ENCODE peak calls at places on chromosomes 2 and 18, in eight cellular contexts. One of them, this sample, is unnamed.

GRCh38 chr2:122412360-122412759 is 656.9 kb downstream of the TSN start:
- DNase-seq in activated naive CD8-positive, alpha-beta T cell treated with anti-CD3 and anti-CD28 coated beads, Interleukin-2, amount 10 ng/mL, durations not matched to agents 7 days and 5 days: no peak
- DNase-seq in AG08396: no peak
- DNase-seq in activated T-cell treated with anti-CD3 and anti-CD28 coated beads, Interleukin-2, amount 50 U/mL, for 24 hours: no peak
- DNase-seq in Right ventricle myocardium inferior: no peak
- DNase-seq in cardiac muscle cell: no peak
- DNase-seq in SK-N-SH: no peak
- DNase-seq in stimulated activated CD8-positive, alpha-beta memory T cell treated with anti-CD3 and anti-CD28 coated beads, Interleukin-7, amount 100 ng/mL, for 48 hours: no peak
- DNase-seq in this sample: no peak

GRCh38 chr18:25245299-25245698 is 106.7 kb downstream of the ZNF521 start:
- DNase-seq in stimulated activated CD8-positive, alpha-beta memory T cell treated with anti-CD3 and anti-CD28 coated beads, Interleukin-7, amount 100 ng/mL, for 48 hours: no peak
- DNase-seq in activated T-cell treated with anti-CD3 and anti-CD28 coated beads, Interleukin-2, amount 50 U/mL, for 24 hours: no peak
- DNase-seq in activated naive CD8-positive, alpha-beta T cell treated with anti-CD3 and anti-CD28 coated beads, Interleukin-2, amount 10 ng/mL, durations not matched to agents 7 days and 5 days: no peak
- DNase-seq in cardiac muscle cell: no peak
- DNase-seq in SK-N-SH: no peak
- DNase-seq in AG08396: no peak
- DNase-seq in Right ventricle myocardium inferior: no peak
- DNase-seq in this sample: no peak

GRCh38 chr2:99140860-99141109 is 722 bp upstream of the C2orf15 start:
- DNase-seq in stimulated activated CD8-positive, alpha-beta memory T cell treated with anti-CD3 and anti-CD28 coated beads, Interleukin-7, amount 100 ng/mL, for 48 hours: no peak
- DNase-seq in SK-N-SH: no peak
- DNase-seq in activated naive CD8-positive, alpha-beta T cell treated with anti-CD3 and anti-CD28 coated beads, Interleukin-2, amount 10 ng/mL, durations not matched to agents 7 days and 5 days: no peak
- DNase-seq in AG08396: peak
- DNase-seq in activated T-cell treated with anti-CD3 and anti-CD28 coated beads, Interleukin-2, amount 50 U/mL, for 24 hours: no peak
- DNase-seq in Right ventricle myocardium inferior: no peak
- DNase-seq in cardiac muscle cell: no peak
- DNase-seq in this sample: no peak

GRCh38 chr18:45061359-45061758 is 380.7 kb downstream of the SETBP1 start:
- DNase-seq in cardiac muscle cell: no peak
- DNase-seq in Right ventricle myocardium inferior: no peak
- DNase-seq in stimulated activated CD8-positive, alpha-beta memory T cell treated with anti-CD3 and anti-CD28 coated beads, Interleukin-7, amount 100 ng/mL, for 48 hours: no peak
- DNase-seq in AG08396: no peak
- DNase-seq in activated T-cell treated with anti-CD3 and anti-CD28 coated beads, Interleukin-2, amount 50 U/mL, for 24 hours: no peak
- DNase-seq in SK-N-SH: no peak
- DNase-seq in activated naive CD8-positive, alpha-beta T cell treated with anti-CD3 and anti-CD28 coated beads, Interleukin-2, amount 10 ng/mL, durations not matched to agents 7 days and 5 days: no peak
- DNase-seq in this sample: no peak

GRCh38 chr2:30232027-30232800 is 880 bp downstream of the LBH start:
- DNase-seq in SK-N-SH: peak
- DNase-seq in activated T-cell treated with anti-CD3 and anti-CD28 coated beads, Interleukin-2, amount 50 U/mL, for 24 hours: peak
- DNase-seq in AG08396: peak
- DNase-seq in Right ventricle myocardium inferior: peak
- DNase-seq in cardiac muscle cell: peak
- DNase-seq in activated naive CD8-positive, alpha-beta T cell treated with anti-CD3 and anti-CD28 coated beads, Interleukin-2, amount 10 ng/mL, durations not matched to agents 7 days and 5 days: peak
- DNase-seq in stimulated activated CD8-positive, alpha-beta memory T cell treated with anti-CD3 and anti-CD28 coated beads, Interleukin-7, amount 100 ng/mL, for 48 hours: peak
- DNase-seq in this sample: peak

GRCh38 chr2:6073260-6074141 is 381.3 kb downstream of the SOX11 start:
- DNase-seq in Right ventricle myocardium inferior: no peak
- DNase-seq in cardiac muscle cell: peak
- DNase-seq in activated naive CD8-positive, alpha-beta T cell treated with anti-CD3 and anti-CD28 coated beads, Interleukin-2, amount 10 ng/mL, durations not matched to agents 7 days and 5 days: no peak
- DNase-seq in SK-N-SH: peak
- DNase-seq in AG08396: no peak
- DNase-seq in stimulated activated CD8-positive, alpha-beta memory T cell treated with anti-CD3 and anti-CD28 coated beads, Interleukin-7, amount 100 ng/mL, for 48 hours: no peak
- DNase-seq in activated T-cell treated with anti-CD3 and anti-CD28 coated beads, Interleukin-2, amount 50 U/mL, for 24 hours: no peak
- DNase-seq in this sample: no peak

GRCh38 chr2:48411030-48411429 is 118.9 kb upstream of the STON1 start:
- DNase-seq in SK-N-SH: no peak
- DNase-seq in activated T-cell treated with anti-CD3 and anti-CD28 coated beads, Interleukin-2, amount 50 U/mL, for 24 hours: no peak
- DNase-seq in activated naive CD8-positive, alpha-beta T cell treated with anti-CD3 and anti-CD28 coated beads, Interleukin-2, amount 10 ng/mL, durations not matched to agents 7 days and 5 days: no peak
- DNase-seq in Right ventricle myocardium inferior: no peak
- DNase-seq in AG08396: no peak
- DNase-seq in cardiac muscle cell: no peak
- DNase-seq in stimulated activated CD8-positive, alpha-beta memory T cell treated with anti-CD3 and anti-CD28 coated beads, Interleukin-7, amount 100 ng/mL, for 48 hours: no peak
- DNase-seq in this sample: no peak

GRCh38 chr18:51279367-51279984 is 82.0 kb upstream of the MEX3C start:
- DNase-seq in activated T-cell treated with anti-CD3 and anti-CD28 coated beads, Interleukin-2, amount 50 U/mL, for 24 hours: no peak
- DNase-seq in activated naive CD8-positive, alpha-beta T cell treated with anti-CD3 and anti-CD28 coated beads, Interleukin-2, amount 10 ng/mL, durations not matched to agents 7 days and 5 days: no peak
- DNase-seq in AG08396: no peak
- DNase-seq in SK-N-SH: no peak
- DNase-seq in cardiac muscle cell: no peak
- DNase-seq in stimulated activated CD8-positive, alpha-beta memory T cell treated with anti-CD3 and anti-CD28 coated beads, Interleukin-7, amount 100 ng/mL, for 48 hours: no peak
- DNase-seq in Right ventricle myocardium inferior: no peak
- DNase-seq in this sample: no peak

GRCh38 chr2:136448435-136448834 is 316.9 kb upstream of the THSD7B start:
- DNase-seq in activated naive CD8-positive, alpha-beta T cell treated with anti-CD3 and anti-CD28 coated beads, Interleukin-2, amount 10 ng/mL, durations not matched to agents 7 days and 5 days: no peak
- DNase-seq in SK-N-SH: no peak
- DNase-seq in AG08396: no peak
- DNase-seq in Right ventricle myocardium inferior: no peak
- DNase-seq in stimulated activated CD8-positive, alpha-beta memory T cell treated with anti-CD3 and anti-CD28 coated beads, Interleukin-7, amount 100 ng/mL, for 48 hours: no peak
- DNase-seq in activated T-cell treated with anti-CD3 and anti-CD28 coated beads, Interleukin-2, amount 50 U/mL, for 24 hours: no peak
- DNase-seq in cardiac muscle cell: no peak
- DNase-seq in this sample: no peak

GRCh38 chr2:240925191-240925575 is 19.0 kb downstream of the CROCC2 start:
- DNase-seq in AG08396: no peak
- DNase-seq in activated naive CD8-positive, alpha-beta T cell treated with anti-CD3 and anti-CD28 coated beads, Interleukin-2, amount 10 ng/mL, durations not matched to agents 7 days and 5 days: peak
- DNase-seq in cardiac muscle cell: no peak
- DNase-seq in stimulated activated CD8-positive, alpha-beta memory T cell treated with anti-CD3 and anti-CD28 coated beads, Interleukin-7, amount 100 ng/mL, for 48 hours: no peak
- DNase-seq in activated T-cell treated with anti-CD3 and anti-CD28 coated beads, Interleukin-2, amount 50 U/mL, for 24 hours: peak
- DNase-seq in SK-N-SH: peak
- DNase-seq in Right ventricle myocardium inferior: peak
- DNase-seq in this sample: peak

GRCh38 chr18:47492691-47493090 is 241.2 kb upstream of the SKOR2 start:
- DNase-seq in cardiac muscle cell: no peak
- DNase-seq in Right ventricle myocardium inferior: no peak
- DNase-seq in AG08396: no peak
- DNase-seq in SK-N-SH: no peak
- DNase-seq in activated T-cell treated with anti-CD3 and anti-CD28 coated beads, Interleukin-2, amount 50 U/mL, for 24 hours: no peak
- DNase-seq in stimulated activated CD8-positive, alpha-beta memory T cell treated with anti-CD3 and anti-CD28 coated beads, Interleukin-7, amount 100 ng/mL, for 48 hours: no peak
- DNase-seq in activated naive CD8-positive, alpha-beta T cell treated with anti-CD3 and anti-CD28 coated beads, Interleukin-2, amount 10 ng/mL, durations not matched to agents 7 days and 5 days: no peak
- DNase-seq in this sample: no peak

GRCh38 chr2:211455225-211455841 is 898.9 kb downstream of the CPS1 start:
- DNase-seq in cardiac muscle cell: peak
- DNase-seq in AG08396: peak
- DNase-seq in Right ventricle myocardium inferior: no peak
- DNase-seq in activated naive CD8-positive, alpha-beta T cell treated with anti-CD3 and anti-CD28 coated beads, Interleukin-2, amount 10 ng/mL, durations not matched to agents 7 days and 5 days: no peak
- DNase-seq in SK-N-SH: peak
- DNase-seq in stimulated activated CD8-positive, alpha-beta memory T cell treated with anti-CD3 and anti-CD28 coated beads, Interleukin-7, amount 100 ng/mL, for 48 hours: no peak
- DNase-seq in activated T-cell treated with anti-CD3 and anti-CD28 coated beads, Interleukin-2, amount 50 U/mL, for 24 hours: no peak
- DNase-seq in this sample: peak

GRCh38 chr2:188293601-188294482 is 2.2 kb downstream of the GULP1 start:
- DNase-seq in stimulated activated CD8-positive, alpha-beta memory T cell treated with anti-CD3 and anti-CD28 coated beads, Interleukin-7, amount 100 ng/mL, for 48 hours: no peak
- DNase-seq in cardiac muscle cell: peak
- DNase-seq in Right ventricle myocardium inferior: peak
- DNase-seq in SK-N-SH: peak
- DNase-seq in activated T-cell treated with anti-CD3 and anti-CD28 coated beads, Interleukin-2, amount 50 U/mL, for 24 hours: no peak
- DNase-seq in activated naive CD8-positive, alpha-beta T cell treated with anti-CD3 and anti-CD28 coated beads, Interleukin-2, amount 10 ng/mL, durations not matched to agents 7 days and 5 days: no peak
- DNase-seq in AG08396: peak
- DNase-seq in this sample: no peak

GRCh38 chr2:12486205-12487118 is 230.3 kb upstream of the TRIB2 start:
- DNase-seq in activated T-cell treated with anti-CD3 and anti-CD28 coated beads, Interleukin-2, amount 50 U/mL, for 24 hours: no peak
- DNase-seq in cardiac muscle cell: no peak
- DNase-seq in Right ventricle myocardium inferior: no peak
- DNase-seq in stimulated activated CD8-positive, alpha-beta memory T cell treated with anti-CD3 and anti-CD28 coated beads, Interleukin-7, amount 100 ng/mL, for 48 hours: no peak
- DNase-seq in activated naive CD8-positive, alpha-beta T cell treated with anti-CD3 and anti-CD28 coated beads, Interleukin-2, amount 10 ng/mL, durations not matched to agents 7 days and 5 days: no peak
- DNase-seq in SK-N-SH: no peak
- DNase-seq in AG08396: no peak
- DNase-seq in this sample: no peak

GRCh38 chr2:27792759-27793158 is 21.2 kb downstream of the MRPL33 start:
- DNase-seq in activated T-cell treated with anti-CD3 and anti-CD28 coated beads, Interleukin-2, amount 50 U/mL, for 24 hours: no peak
- DNase-seq in cardiac muscle cell: no peak
- DNase-seq in SK-N-SH: no peak
- DNase-seq in Right ventricle myocardium inferior: no peak
- DNase-seq in AG08396: no peak
- DNase-seq in activated naive CD8-positive, alpha-beta T cell treated with anti-CD3 and anti-CD28 coated beads, Interleukin-2, amount 10 ng/mL, durations not matched to agents 7 days and 5 days: no peak
- DNase-seq in stimulated activated CD8-positive, alpha-beta memory T cell treated with anti-CD3 and anti-CD28 coated beads, Interleukin-7, amount 100 ng/mL, for 48 hours: no peak
- DNase-seq in this sample: no peak

GRCh38 chr2:201758229-201758628 is 22.5 kb downstream of the ALS2 start:
- DNase-seq in AG08396: no peak
- DNase-seq in stimulated activated CD8-positive, alpha-beta memory T cell treated with anti-CD3 and anti-CD28 coated beads, Interleukin-7, amount 100 ng/mL, for 48 hours: no peak
- DNase-seq in activated naive CD8-positive, alpha-beta T cell treated with anti-CD3 and anti-CD28 coated beads, Interleukin-2, amount 10 ng/mL, durations not matched to agents 7 days and 5 days: no peak
- DNase-seq in activated T-cell treated with anti-CD3 and anti-CD28 coated beads, Interleukin-2, amount 50 U/mL, for 24 hours: no peak
- DNase-seq in Right ventricle myocardium inferior: no peak
- DNase-seq in SK-N-SH: no peak
- DNase-seq in cardiac muscle cell: no peak
- DNase-seq in this sample: no peak

GRCh38 chr2:207092803-207093202 is 72.9 kb downstream of the KLF7 start:
- DNase-seq in cardiac muscle cell: no peak
- DNase-seq in stimulated activated CD8-positive, alpha-beta memory T cell treated with anti-CD3 and anti-CD28 coated beads, Interleukin-7, amount 100 ng/mL, for 48 hours: no peak
- DNase-seq in activated naive CD8-positive, alpha-beta T cell treated with anti-CD3 and anti-CD28 coated beads, Interleukin-2, amount 10 ng/mL, durations not matched to agents 7 days and 5 days: no peak
- DNase-seq in SK-N-SH: no peak
- DNase-seq in AG08396: no peak
- DNase-seq in Right ventricle myocardium inferior: no peak
- DNase-seq in activated T-cell treated with anti-CD3 and anti-CD28 coated beads, Interleukin-2, amount 50 U/mL, for 24 hours: no peak
- DNase-seq in this sample: no peak

GRCh38 chr2:290090-290722 is 2.3 kb upstream of the ALKAL2 start:
- DNase-seq in stimulated activated CD8-positive, alpha-beta memory T cell treated with anti-CD3 and anti-CD28 coated beads, Interleukin-7, amount 100 ng/mL, for 48 hours: peak
- DNase-seq in cardiac muscle cell: peak
- DNase-seq in activated naive CD8-positive, alpha-beta T cell treated with anti-CD3 and anti-CD28 coated beads, Interleukin-2, amount 10 ng/mL, durations not matched to agents 7 days and 5 days: peak
- DNase-seq in SK-N-SH: peak
- DNase-seq in activated T-cell treated with anti-CD3 and anti-CD28 coated beads, Interleukin-2, amount 50 U/mL, for 24 hours: peak
- DNase-seq in Right ventricle myocardium inferior: no peak
- DNase-seq in AG08396: peak
- DNase-seq in this sample: peak

GRCh38 chr2:183291436-183291835 is 167.2 kb downstream of the NUP35 start:
- DNase-seq in Right ventricle myocardium inferior: no peak
- DNase-seq in SK-N-SH: no peak
- DNase-seq in stimulated activated CD8-positive, alpha-beta memory T cell treated with anti-CD3 and anti-CD28 coated beads, Interleukin-7, amount 100 ng/mL, for 48 hours: no peak
- DNase-seq in activated T-cell treated with anti-CD3 and anti-CD28 coated beads, Interleukin-2, amount 50 U/mL, for 24 hours: no peak
- DNase-seq in AG08396: no peak
- DNase-seq in activated naive CD8-positive, alpha-beta T cell treated with anti-CD3 and anti-CD28 coated beads, Interleukin-2, amount 10 ng/mL, durations not matched to agents 7 days and 5 days: no peak
- DNase-seq in cardiac muscle cell: no peak
- DNase-seq in this sample: no peak

GRCh38 chr2:143160732-143161707 is 31.8 kb downstream of the ARHGAP15 start:
- DNase-seq in cardiac muscle cell: no peak
- DNase-seq in activated T-cell treated with anti-CD3 and anti-CD28 coated beads, Interleukin-2, amount 50 U/mL, for 24 hours: no peak
- DNase-seq in AG08396: no peak
- DNase-seq in SK-N-SH: no peak
- DNase-seq in Right ventricle myocardium inferior: no peak
- DNase-seq in stimulated activated CD8-positive, alpha-beta memory T cell treated with anti-CD3 and anti-CD28 coated beads, Interleukin-7, amount 100 ng/mL, for 48 hours: no peak
- DNase-seq in activated naive CD8-positive, alpha-beta T cell treated with anti-CD3 and anti-CD28 coated beads, Interleukin-2, amount 10 ng/mL, durations not matched to agents 7 days and 5 days: no peak
- DNase-seq in this sample: no peak

GRCh38 chr18:45611943-45612342 is 3.3 kb upstream of the SLC14A2 start:
- DNase-seq in cardiac muscle cell: no peak
- DNase-seq in stimulated activated CD8-positive, alpha-beta memory T cell treated with anti-CD3 and anti-CD28 coated beads, Interleukin-7, amount 100 ng/mL, for 48 hours: no peak
- DNase-seq in SK-N-SH: no peak
- DNase-seq in activated naive CD8-positive, alpha-beta T cell treated with anti-CD3 and anti-CD28 coated beads, Interleukin-2, amount 10 ng/mL, durations not matched to agents 7 days and 5 days: no peak
- DNase-seq in AG08396: no peak
- DNase-seq in Right ventricle myocardium inferior: no peak
- DNase-seq in activated T-cell treated with anti-CD3 and anti-CD28 coated beads, Interleukin-2, amount 50 U/mL, for 24 hours: no peak
- DNase-seq in this sample: no peak

GRCh38 chr2:181334158-181334826 is 122.9 kb upstream of the ITGA4 start:
- DNase-seq in activated naive CD8-positive, alpha-beta T cell treated with anti-CD3 and anti-CD28 coated beads, Interleukin-2, amount 10 ng/mL, durations not matched to agents 7 days and 5 days: no peak
- DNase-seq in SK-N-SH: no peak
- DNase-seq in AG08396: no peak
- DNase-seq in Right ventricle myocardium inferior: no peak
- DNase-seq in cardiac muscle cell: no peak
- DNase-seq in stimulated activated CD8-positive, alpha-beta memory T cell treated with anti-CD3 and anti-CD28 coated beads, Interleukin-7, amount 100 ng/mL, for 48 hours: no peak
- DNase-seq in activated T-cell treated with anti-CD3 and anti-CD28 coated beads, Interleukin-2, amount 50 U/mL, for 24 hours: no peak
- DNase-seq in this sample: no peak

GRCh38 chr2:224442092-224442999 is 40.4 kb upstream of the FAM124B start:
- DNase-seq in activated T-cell treated with anti-CD3 and anti-CD28 coated beads, Interleukin-2, amount 50 U/mL, for 24 hours: peak
- DNase-seq in activated naive CD8-positive, alpha-beta T cell treated with anti-CD3 and anti-CD28 coated beads, Interleukin-2, amount 10 ng/mL, durations not matched to agents 7 days and 5 days: peak
- DNase-seq in AG08396: peak
- DNase-seq in SK-N-SH: peak
- DNase-seq in Right ventricle myocardium inferior: no peak
- DNase-seq in cardiac muscle cell: no peak
- DNase-seq in stimulated activated CD8-positive, alpha-beta memory T cell treated with anti-CD3 and anti-CD28 coated beads, Interleukin-7, amount 100 ng/mL, for 48 hours: no peak
- DNase-seq in this sample: peak

GRCh38 chr2:16105178-16105663 is 164.9 kb downstream of the MYCN start:
- DNase-seq in cardiac muscle cell: peak
- DNase-seq in activated T-cell treated with anti-CD3 and anti-CD28 coated beads, Interleukin-2, amount 50 U/mL, for 24 hours: no peak
- DNase-seq in stimulated activated CD8-positive, alpha-beta memory T cell treated with anti-CD3 and anti-CD28 coated beads, Interleukin-7, amount 100 ng/mL, for 48 hours: no peak
- DNase-seq in AG08396: no peak
- DNase-seq in Right ventricle myocardium inferior: no peak
- DNase-seq in activated naive CD8-positive, alpha-beta T cell treated with anti-CD3 and anti-CD28 coated beads, Interleukin-2, amount 10 ng/mL, durations not matched to agents 7 days and 5 days: no peak
- DNase-seq in SK-N-SH: no peak
- DNase-seq in this sample: no peak

GRCh38 chr2:68234405-68234804 is 17.9 kb downstream of the PPP3R1 start:
- DNase-seq in activated T-cell treated with anti-CD3 and anti-CD28 coated beads, Interleukin-2, amount 50 U/mL, for 24 hours: no peak
- DNase-seq in Right ventricle myocardium inferior: no peak
- DNase-seq in stimulated activated CD8-positive, alpha-beta memory T cell treated with anti-CD3 and anti-CD28 coated beads, Interleukin-7, amount 100 ng/mL, for 48 hours: no peak
- DNase-seq in SK-N-SH: no peak
- DNase-seq in AG08396: no peak
- DNase-seq in cardiac muscle cell: no peak
- DNase-seq in activated naive CD8-positive, alpha-beta T cell treated with anti-CD3 and anti-CD28 coated beads, Interleukin-2, amount 10 ng/mL, durations not matched to agents 7 days and 5 days: no peak
- DNase-seq in this sample: no peak

GRCh38 chr2:195407782-195408181 is 249.2 kb upstream of the SLC39A10 start:
- DNase-seq in cardiac muscle cell: no peak
- DNase-seq in AG08396: no peak
- DNase-seq in Right ventricle myocardium inferior: no peak
- DNase-seq in activated naive CD8-positive, alpha-beta T cell treated with anti-CD3 and anti-CD28 coated beads, Interleukin-2, amount 10 ng/mL, durations not matched to agents 7 days and 5 days: no peak
- DNase-seq in SK-N-SH: no peak
- DNase-seq in stimulated activated CD8-positive, alpha-beta memory T cell treated with anti-CD3 and anti-CD28 coated beads, Interleukin-7, amount 100 ng/mL, for 48 hours: no peak
- DNase-seq in activated T-cell treated with anti-CD3 and anti-CD28 coated beads, Interleukin-2, amount 50 U/mL, for 24 hours: no peak
- DNase-seq in this sample: no peak

GRCh38 chr2:186959486-186959885 is 110.5 kb upstream of the ZSWIM2 start:
- DNase-seq in Right ventricle myocardium inferior: no peak
- DNase-seq in AG08396: no peak
- DNase-seq in cardiac muscle cell: no peak
- DNase-seq in stimulated activated CD8-positive, alpha-beta memory T cell treated with anti-CD3 and anti-CD28 coated beads, Interleukin-7, amount 100 ng/mL, for 48 hours: no peak
- DNase-seq in activated naive CD8-positive, alpha-beta T cell treated with anti-CD3 and anti-CD28 coated beads, Interleukin-2, amount 10 ng/mL, durations not matched to agents 7 days and 5 days: no peak
- DNase-seq in SK-N-SH: no peak
- DNase-seq in activated T-cell treated with anti-CD3 and anti-CD28 coated beads, Interleukin-2, amount 50 U/mL, for 24 hours: no peak
- DNase-seq in this sample: no peak

GRCh38 chr18:67710639-67711038 is 194.1 kb upstream of the DSEL start:
- DNase-seq in activated naive CD8-positive, alpha-beta T cell treated with anti-CD3 and anti-CD28 coated beads, Interleukin-2, amount 10 ng/mL, durations not matched to agents 7 days and 5 days: no peak
- DNase-seq in SK-N-SH: no peak
- DNase-seq in activated T-cell treated with anti-CD3 and anti-CD28 coated beads, Interleukin-2, amount 50 U/mL, for 24 hours: no peak
- DNase-seq in AG08396: no peak
- DNase-seq in stimulated activated CD8-positive, alpha-beta memory T cell treated with anti-CD3 and anti-CD28 coated beads, Interleukin-7, amount 100 ng/mL, for 48 hours: no peak
- DNase-seq in cardiac muscle cell: no peak
- DNase-seq in Right ventricle myocardium inferior: no peak
- DNase-seq in this sample: peak

GRCh38 chr2:145874466-145874865 is 1354.5 kb upstream of the ZEB2 start:
- DNase-seq in activated naive CD8-positive, alpha-beta T cell treated with anti-CD3 and anti-CD28 coated beads, Interleukin-2, amount 10 ng/mL, durations not matched to agents 7 days and 5 days: no peak
- DNase-seq in Right ventricle myocardium inferior: no peak
- DNase-seq in activated T-cell treated with anti-CD3 and anti-CD28 coated beads, Interleukin-2, amount 50 U/mL, for 24 hours: no peak
- DNase-seq in cardiac muscle cell: no peak
- DNase-seq in stimulated activated CD8-positive, alpha-beta memory T cell treated with anti-CD3 and anti-CD28 coated beads, Interleukin-7, amount 100 ng/mL, for 48 hours: no peak
- DNase-seq in SK-N-SH: no peak
- DNase-seq in AG08396: peak
- DNase-seq in this sample: no peak

GRCh38 chr2:233857511-233858118 is 3.3 kb upstream of the HJURP start:
- DNase-seq in cardiac muscle cell: peak
- DNase-seq in AG08396: peak
- DNase-seq in SK-N-SH: no peak
- DNase-seq in activated naive CD8-positive, alpha-beta T cell treated with anti-CD3 and anti-CD28 coated beads, Interleukin-2, amount 10 ng/mL, durations not matched to agents 7 days and 5 days: peak
- DNase-seq in activated T-cell treated with anti-CD3 and anti-CD28 coated beads, Interleukin-2, amount 50 U/mL, for 24 hours: peak
- DNase-seq in Right ventricle myocardium inferior: peak
- DNase-seq in stimulated activated CD8-positive, alpha-beta memory T cell treated with anti-CD3 and anti-CD28 coated beads, Interleukin-7, amount 100 ng/mL, for 48 hours: peak
- DNase-seq in this sample: peak

GRCh38 chr2:107337209-107337898 is 451.4 kb upstream of the ST6GAL2 start:
- DNase-seq in Right ventricle myocardium inferior: no peak
- DNase-seq in activated naive CD8-positive, alpha-beta T cell treated with anti-CD3 and anti-CD28 coated beads, Interleukin-2, amount 10 ng/mL, durations not matched to agents 7 days and 5 days: no peak
- DNase-seq in cardiac muscle cell: no peak
- DNase-seq in SK-N-SH: no peak
- DNase-seq in activated T-cell treated with anti-CD3 and anti-CD28 coated beads, Interleukin-2, amount 50 U/mL, for 24 hours: no peak
- DNase-seq in stimulated activated CD8-positive, alpha-beta memory T cell treated with anti-CD3 and anti-CD28 coated beads, Interleukin-7, amount 100 ng/mL, for 48 hours: no peak
- DNase-seq in AG08396: no peak
- DNase-seq in this sample: no peak

GRCh38 chr2:16061406-16062217 is 121.3 kb downstream of the MYCN start:
- DNase-seq in activated naive CD8-positive, alpha-beta T cell treated with anti-CD3 and anti-CD28 coated beads, Interleukin-2, amount 10 ng/mL, durations not matched to agents 7 days and 5 days: no peak
- DNase-seq in stimulated activated CD8-positive, alpha-beta memory T cell treated with anti-CD3 and anti-CD28 coated beads, Interleukin-7, amount 100 ng/mL, for 48 hours: no peak
- DNase-seq in SK-N-SH: no peak
- DNase-seq in Right ventricle myocardium inferior: no peak
- DNase-seq in activated T-cell treated with anti-CD3 and anti-CD28 coated beads, Interleukin-2, amount 50 U/mL, for 24 hours: no peak
- DNase-seq in AG08396: no peak
- DNase-seq in cardiac muscle cell: no peak
- DNase-seq in this sample: no peak

GRCh38 chr2:98432145-98432544 is 12.5 kb upstream of the INPP4A start:
- DNase-seq in activated naive CD8-positive, alpha-beta T cell treated with anti-CD3 and anti-CD28 coated beads, Interleukin-2, amount 10 ng/mL, durations not matched to agents 7 days and 5 days: no peak
- DNase-seq in cardiac muscle cell: no peak
- DNase-seq in stimulated activated CD8-positive, alpha-beta memory T cell treated with anti-CD3 and anti-CD28 coated beads, Interleukin-7, amount 100 ng/mL, for 48 hours: no peak
- DNase-seq in AG08396: no peak
- DNase-seq in SK-N-SH: no peak
- DNase-seq in Right ventricle myocardium inferior: no peak
- DNase-seq in activated T-cell treated with anti-CD3 and anti-CD28 coated beads, Interleukin-2, amount 50 U/mL, for 24 hours: no peak
- DNase-seq in this sample: no peak

GRCh38 chr2:101827246-101827645 is 129.7 kb downstream of the MAP4K4 start:
- DNase-seq in activated naive CD8-positive, alpha-beta T cell treated with anti-CD3 and anti-CD28 coated beads, Interleukin-2, amount 10 ng/mL, durations not matched to agents 7 days and 5 days: no peak
- DNase-seq in cardiac muscle cell: no peak
- DNase-seq in AG08396: peak
- DNase-seq in stimulated activated CD8-positive, alpha-beta memory T cell treated with anti-CD3 and anti-CD28 coated beads, Interleukin-7, amount 100 ng/mL, for 48 hours: no peak
- DNase-seq in Right ventricle myocardium inferior: no peak
- DNase-seq in activated T-cell treated with anti-CD3 and anti-CD28 coated beads, Interleukin-2, amount 50 U/mL, for 24 hours: no peak
- DNase-seq in SK-N-SH: no peak
- DNase-seq in this sample: no peak

This sample was measured in WTC11.